ENCODE peak calls at places on chromosomes 4 and X, in six cellular contexts. One of them, this sample, is unnamed.

GRCh38 chr4:124566030-124566429 is 146.5 kb downstream of the ANKRD50 start:
- DNase-seq in left ventricle myocardium inferior: no peak
- DNase-seq in adrenal gland: no peak
- DNase-seq in endothelial cell: no peak
- DNase-seq in heart right ventricle: no peak
- DNase-seq in ovary: no peak
- DNase-seq in this sample: no peak

GRCh38 chr4:83618431-83618830 is 82.5 kb downstream of the GPAT3 start:
- DNase-seq in adrenal gland: peak; percentile 72
- DNase-seq in ovary: no peak
- DNase-seq in heart right ventricle: peak; percentile 57
- DNase-seq in left ventricle myocardium inferior: peak; percentile 28
- DNase-seq in endothelial cell: no peak
- DNase-seq in this sample: no peak

GRCh38 chr4:13543091-13543581 is 1.2 kb downstream of the NKX3-2 start:
- DNase-seq in adrenal gland: no peak
- DNase-seq in left ventricle myocardium inferior: no peak
- DNase-seq in heart right ventricle: no peak
- DNase-seq in ovary: no peak
- DNase-seq in endothelial cell: no peak
- DNase-seq in this sample: no peak

GRCh38 chrX:40012039-40012799 is 85.5 kb downstream of the BCOR start:
- DNase-seq in endothelial cell: peak; percentile 9
- DNase-seq in ovary: peak; percentile 65
- DNase-seq in adrenal gland: peak; percentile 36
- DNase-seq in left ventricle myocardium inferior: peak; percentile 23
- DNase-seq in heart right ventricle: peak; percentile 47
- DNase-seq in this sample: no peak

GRCh38 chrX:142001934-142002333 is 98.2 kb downstream of the MAGEC1 start:
- DNase-seq in left ventricle myocardium inferior: no peak
- DNase-seq in adrenal gland: no peak
- DNase-seq in ovary: no peak
- DNase-seq in heart right ventricle: no peak
- DNase-seq in endothelial cell: no peak
- DNase-seq in this sample: no peak

GRCh38 chrX:118521435-118521834 is 25.8 kb downstream of the DOCK11 start:
- DNase-seq in heart right ventricle: no peak
- DNase-seq in ovary: no peak
- DNase-seq in adrenal gland: no peak
- DNase-seq in endothelial cell: no peak
- DNase-seq in left ventricle myocardium inferior: no peak
- DNase-seq in this sample: no peak

GRCh38 chr4:37780444-37781133 is 45.9 kb upstream of the PGM2 start:
- DNase-seq in left ventricle myocardium inferior: no peak
- DNase-seq in adrenal gland: no peak
- DNase-seq in endothelial cell: no peak
- DNase-seq in heart right ventricle: peak; percentile 31
- DNase-seq in ovary: no peak
- DNase-seq in this sample: no peak

GRCh38 chr4:13674971-13675370 is 47.4 kb upstream of the BOD1L1 start:
- DNase-seq in heart right ventricle: no peak
- DNase-seq in left ventricle myocardium inferior: no peak
- DNase-seq in adrenal gland: no peak
- DNase-seq in ovary: no peak
- DNase-seq in endothelial cell: no peak
- DNase-seq in this sample: no peak

GRCh38 chr4:177239878-177240277 is 69.8 kb upstream of the NEIL3 start:
- DNase-seq in endothelial cell: no peak
- DNase-seq in adrenal gland: no peak
- DNase-seq in ovary: no peak
- DNase-seq in left ventricle myocardium inferior: no peak
- DNase-seq in heart right ventricle: no peak
- DNase-seq in this sample: no peak

GRCh38 chr4:82811838-82812672 is 13.5 kb upstream of the SCD5 start:
- DNase-seq in left ventricle myocardium inferior: no peak
- DNase-seq in adrenal gland: no peak
- DNase-seq in ovary: peak; percentile 57
- DNase-seq in endothelial cell: no peak
- DNase-seq in heart right ventricle: no peak
- DNase-seq in this sample: no peak

GRCh38 chr4:79181190-79181589 is 144.7 kb downstream of the NAA11 start:
- DNase-seq in ovary: no peak
- DNase-seq in heart right ventricle: no peak
- DNase-seq in left ventricle myocardium inferior: no peak
- DNase-seq in endothelial cell: no peak
- DNase-seq in adrenal gland: no peak
- DNase-seq in this sample: no peak

GRCh38 chr4:77376788-77377460 is 219.9 kb downstream of the CCNG2 start:
- DNase-seq in adrenal gland: no peak
- DNase-seq in endothelial cell: no peak
- DNase-seq in ovary: no peak
- DNase-seq in heart right ventricle: no peak
- DNase-seq in left ventricle myocardium inferior: no peak
- DNase-seq in this sample: no peak

GRCh38 chr4:73453701-73454005 is 17.6 kb downstream of the AFP start:
- DNase-seq in ovary: no peak
- DNase-seq in endothelial cell: no peak
- DNase-seq in adrenal gland: no peak
- DNase-seq in left ventricle myocardium inferior: no peak
- DNase-seq in heart right ventricle: no peak
- DNase-seq in this sample: no peak

GRCh38 chr4:176845636-176846035 is 52.9 kb upstream of the VEGFC start:
- DNase-seq in left ventricle myocardium inferior: no peak
- DNase-seq in heart right ventricle: no peak
- DNase-seq in endothelial cell: no peak
- DNase-seq in ovary: no peak
- DNase-seq in adrenal gland: no peak
- DNase-seq in this sample: no peak

GRCh38 chr4:176735300-176735699 is 57.4 kb downstream of the VEGFC start:
- DNase-seq in heart right ventricle: no peak
- DNase-seq in adrenal gland: no peak
- DNase-seq in left ventricle myocardium inferior: no peak
- DNase-seq in ovary: no peak
- DNase-seq in endothelial cell: no peak
- DNase-seq in this sample: no peak

GRCh38 chr4:24396988-24397387 is 187.4 kb downstream of the DHX15 start:
- DNase-seq in endothelial cell: no peak
- DNase-seq in heart right ventricle: no peak
- DNase-seq in adrenal gland: no peak
- DNase-seq in left ventricle myocardium inferior: no peak
- DNase-seq in ovary: no peak
- DNase-seq in this sample: no peak

GRCh38 chr4:24400537-24400936 is 183.8 kb downstream of the DHX15 start:
- DNase-seq in left ventricle myocardium inferior: no peak
- DNase-seq in heart right ventricle: no peak
- DNase-seq in adrenal gland: no peak
- DNase-seq in endothelial cell: no peak
- DNase-seq in ovary: no peak
- DNase-seq in this sample: no peak

GRCh38 chr4:24394041-24394440 is 190.3 kb downstream of the DHX15 start:
- DNase-seq in endothelial cell: no peak
- DNase-seq in ovary: no peak
- DNase-seq in left ventricle myocardium inferior: no peak
- DNase-seq in heart right ventricle: no peak
- DNase-seq in adrenal gland: no peak
- DNase-seq in this sample: no peak

GRCh38 chr4:24392613-24393012 is 191.7 kb downstream of the DHX15 start:
- DNase-seq in ovary: no peak
- DNase-seq in left ventricle myocardium inferior: no peak
- DNase-seq in adrenal gland: no peak
- DNase-seq in endothelial cell: no peak
- DNase-seq in heart right ventricle: no peak
- DNase-seq in this sample: no peak

GRCh38 chr4:24395937-24396336 is 188.4 kb downstream of the DHX15 start:
- DNase-seq in heart right ventricle: no peak
- DNase-seq in endothelial cell: no peak
- DNase-seq in left ventricle myocardium inferior: no peak
- DNase-seq in adrenal gland: no peak
- DNase-seq in ovary: no peak
- DNase-seq in this sample: no peak
- TF ChIP-seq CTCF in heart right ventricle: no peak
- TF ChIP-seq CTCF in endothelial cell: no peak
- TF ChIP-seq CTCF in left ventricle myocardium inferior: no peak
- TF ChIP-seq CTCF in adrenal gland: no peak
- TF ChIP-seq CTCF in ovary: no peak
- TF ChIP-seq CTCF in this sample: no peak

DNA sequence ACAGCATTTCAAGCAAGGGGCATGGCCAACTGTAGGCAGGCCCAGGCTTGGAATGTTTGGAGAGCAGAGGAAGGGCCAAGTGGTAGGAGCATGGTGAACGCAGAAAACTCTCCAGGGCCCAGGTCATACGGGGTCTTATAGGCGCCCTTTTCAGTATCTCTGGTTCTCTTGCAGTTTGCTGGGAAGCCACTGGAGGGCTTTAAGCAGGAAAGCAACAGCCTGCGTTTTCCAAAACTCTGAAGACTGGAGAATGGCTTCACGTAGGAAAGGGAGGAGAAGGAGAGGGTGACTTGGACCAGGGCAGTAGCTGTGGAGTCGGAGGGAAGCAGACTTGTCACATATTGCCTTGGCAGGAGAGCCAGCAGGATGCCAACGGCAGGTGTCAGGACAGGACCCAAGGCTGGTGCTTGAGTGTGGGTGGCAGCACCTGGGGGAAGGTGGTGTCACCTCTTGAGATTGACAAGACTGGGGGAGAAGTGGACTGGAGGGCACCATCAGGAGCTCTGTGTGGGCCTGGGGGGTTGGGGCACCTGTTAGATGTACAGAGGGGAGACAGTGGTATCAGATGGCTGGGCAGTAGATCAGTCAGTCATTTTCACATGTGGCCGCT is 21.9 kb downstream of the TKTL1 start:
- DNase-seq in endothelial cell: peak; percentile 38
- DNase-seq in left ventricle myocardium inferior: no peak
- DNase-seq in heart right ventricle: peak; percentile 17
- DNase-seq in adrenal gland: no peak
- DNase-seq in ovary: peak; percentile 37
- DNase-seq in this sample: no peak
- TF ChIP-seq CTCF in endothelial cell: no peak
- TF ChIP-seq CTCF in left ventricle myocardium inferior: peak; percentile 65
- TF ChIP-seq CTCF in heart right ventricle: peak; percentile 34
- TF ChIP-seq CTCF in adrenal gland: peak; percentile 38
- TF ChIP-seq CTCF in ovary: peak; percentile 30
- TF ChIP-seq CTCF in this sample: peak; percentile 38

DNA sequence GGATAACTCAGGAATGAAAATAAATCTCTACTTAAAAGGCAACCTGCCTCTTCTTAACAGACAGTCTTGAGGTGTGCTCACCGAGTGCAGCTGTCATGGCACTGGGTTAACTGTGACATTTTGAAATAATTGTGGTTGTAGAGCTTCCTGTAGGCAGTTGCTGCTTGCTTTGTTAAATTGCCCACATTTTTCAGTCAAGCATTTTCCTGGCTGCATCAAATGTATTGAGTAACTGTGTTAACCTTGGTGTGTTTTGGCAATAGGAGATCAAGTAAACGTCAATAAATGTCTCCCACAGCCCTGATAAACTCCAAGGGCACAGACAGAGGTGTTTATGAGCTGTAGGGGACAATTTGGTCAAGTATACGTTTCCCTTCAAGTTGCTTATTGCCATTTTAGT is 527.3 kb downstream of the C4orf33 start:
- DNase-seq in ovary: no peak
- DNase-seq in adrenal gland: no peak
- DNase-seq in left ventricle myocardium inferior: no peak
- DNase-seq in endothelial cell: no peak
- DNase-seq in heart right ventricle: no peak
- DNase-seq in this sample: no peak
- TF ChIP-seq CTCF in ovary: no peak
- TF ChIP-seq CTCF in adrenal gland: no peak
- TF ChIP-seq CTCF in left ventricle myocardium inferior: no peak
- TF ChIP-seq CTCF in endothelial cell: no peak
- TF ChIP-seq CTCF in heart right ventricle: no peak
- TF ChIP-seq CTCF in this sample: no peak

GRCh38 chr4:53497446-53498069 is 93.7 kb downstream of the LNX1 start:
- DNase-seq in ovary: peak; percentile 79
- DNase-seq in heart right ventricle: peak; percentile 16
- DNase-seq in left ventricle myocardium inferior: peak; percentile 48
- DNase-seq in endothelial cell: no peak
- DNase-seq in adrenal gland: peak; percentile 85
- DNase-seq in this sample: no peak
- TF ChIP-seq CTCF in ovary: no peak
- TF ChIP-seq CTCF in heart right ventricle: no peak
- TF ChIP-seq CTCF in left ventricle myocardium inferior: peak; percentile 15
- TF ChIP-seq CTCF in endothelial cell: no peak
- TF ChIP-seq CTCF in adrenal gland: no peak
- TF ChIP-seq CTCF in this sample: no peak

DNA sequence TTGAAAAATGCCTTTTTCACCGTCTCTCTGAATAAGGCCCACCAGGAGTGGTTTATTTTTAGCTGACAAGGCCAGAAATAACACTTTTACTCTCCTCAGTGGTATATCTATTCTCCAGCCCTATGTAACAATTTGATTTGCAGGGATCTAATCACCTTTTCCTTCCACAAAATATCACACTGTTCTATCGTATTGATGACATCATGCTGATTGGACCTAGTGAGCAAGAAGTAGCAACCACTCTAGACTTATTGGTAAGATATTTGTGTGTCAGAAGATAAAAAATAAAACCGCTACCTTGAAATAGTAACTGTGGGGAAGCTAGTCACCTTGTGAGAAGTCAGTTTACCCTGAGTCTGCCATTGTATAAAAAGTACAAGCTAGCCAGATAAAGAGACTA is 27.7 kb downstream of the AGTR2 start:
- DNase-seq in ovary: no peak
- DNase-seq in endothelial cell: no peak
- DNase-seq in heart right ventricle: no peak
- DNase-seq in left ventricle myocardium inferior: no peak
- DNase-seq in adrenal gland: no peak
- DNase-seq in this sample: no peak
- TF ChIP-seq CTCF in ovary: no peak
- TF ChIP-seq CTCF in endothelial cell: no peak
- TF ChIP-seq CTCF in heart right ventricle: no peak
- TF ChIP-seq CTCF in left ventricle myocardium inferior: no peak
- TF ChIP-seq CTCF in adrenal gland: no peak
- TF ChIP-seq CTCF in this sample: no peak

GRCh38 chr4:7323872-7324650 is 110.7 kb downstream of the PSAPL1 start:
- DNase-seq in adrenal gland: no peak
- DNase-seq in endothelial cell: no peak
- DNase-seq in left ventricle myocardium inferior: no peak
- DNase-seq in ovary: no peak
- DNase-seq in heart right ventricle: no peak
- DNase-seq in this sample: no peak
- TF ChIP-seq CTCF in adrenal gland: no peak
- TF ChIP-seq CTCF in endothelial cell: no peak
- TF ChIP-seq CTCF in left ventricle myocardium inferior: no peak
- TF ChIP-seq CTCF in ovary: no peak
- TF ChIP-seq CTCF in heart right ventricle: no peak
- TF ChIP-seq CTCF in this sample: no peak

This sample was measured in thoracic aorta.